ENCODE peak calls at places on chromosomes 7 and 10, in four cellular contexts. F is GM12878, D is endothelial cell of umbilical vein, A is K562. X is an unnamed sample.

GRCh38 chr7:29556405-29557195 is 7.0 kb upstream of the PRR15 start:
- DNase-seq in F (no peak), D (no peak), A (peak; percentile 7), X (no peak)

GRCh38 chr7:29494350-29494749 is 69.3 kb upstream of the PRR15 start:
- DNase-seq in F (no peak), D (peak; percentile 37), A (no peak), X (no peak)

GRCh38 chr10:61486251-61486650 is 33.1 kb upstream of the TMEM26 start:
- DNase-seq in F (no peak), D (no peak), A (no peak), X (peak; percentile 45)

GRCh38 chr10:1782841-1783240 is 45.5 kb upstream of the ADARB2 start:
- DNase-seq in F (no peak), D (no peak), A (no peak), X (no peak)

GRCh38 chr10:113646337-113647201 is 17.3 kb downstream of the NRAP start:
- DNase-seq in F (no peak), D (no peak), A (no peak), X (no peak)

GRCh38 chr10:63605568-63605967 is 84.4 kb downstream of the REEP3 start:
- DNase-seq in F (no peak), D (no peak), A (no peak), X (peak; percentile 41)

GRCh38 chr10:122464158-122464510 is 2.8 kb downstream of the HTRA1 start:
- DNase-seq in F (no peak), D (no peak), A (no peak), X (no peak)

GRCh38 chr7:105648561-105649401 is 67.5 kb upstream of the EFCAB10 start:
- DNase-seq in F (no peak), D (peak; percentile 10), A (peak; percentile 40), X (no peak)

GRCh38 chr7:68800316-68800715 is 798.0 kb upstream of the AUTS2 start:
- DNase-seq in F (no peak), D (no peak), A (no peak), X (no peak)

GRCh38 chr10:23534328-23534727 is 95.5 kb downstream of the OTUD1 start:
- DNase-seq in F (no peak), D (no peak), A (no peak), X (no peak)

GRCh38 chr10:14570800-14571199 is 203.9 kb downstream of the FAM107B start:
- DNase-seq in F (no peak), D (no peak), A (no peak), X (no peak)

GRCh38 chr10:17923728-17924127 is 28.0 kb upstream of the SLC39A12 start:
- DNase-seq in F (no peak), D (no peak), A (no peak), X (peak; percentile 95)

GRCh38 chr7:129093867-129094456 is 39.1 kb upstream of the TNPO3 start:
- DNase-seq in F (no peak), D (no peak), A (no peak), X (no peak)

GRCh38 chr10:28105561-28105960 is 106.7 kb upstream of the ODAD2 start:
- DNase-seq in F (no peak), D (no peak), A (no peak), X (no peak)

GRCh38 chr7:123972045-123972444 is 47.0 kb downstream of the SPAM1 start:
- DNase-seq in F (no peak), D (no peak), A (no peak), X (no peak)

GRCh38 chr7:5699467-5699866 is 82.0 kb downstream of the RNF216 start:
- DNase-seq in F (no peak), D (no peak), A (no peak), X (peak; percentile 42)

GRCh38 chr7:148982596-148983219 is 45.6 kb downstream of the PDIA4 start:
- DNase-seq in F (no peak), D (peak; percentile 39), A (peak; percentile 46), X (peak; percentile 53)

GRCh38 chr7:116443101-116443523 is 56.4 kb upstream of the CAV2 start:
- DNase-seq in F (no peak), D (peak; percentile 91), A (no peak), X (peak; percentile 97)

GRCh38 chr10:19853839-19854238 is 37.6 kb downstream of the PLXDC2 start:
- DNase-seq in F (no peak), D (no peak), A (no peak), X (no peak)

GRCh38 chr10:108422286-108422685 is 1257.8 kb upstream of the SORCS1 start:
- DNase-seq in F (no peak), D (no peak), A (no peak), X (no peak)

GRCh38 chr10:73859441-73860049 is 14.8 kb downstream of the CAMK2G start:
- DNase-seq in F (peak; percentile 45), D (no peak), A (peak; percentile 47), X (no peak)

GRCh38 chr7:35504365-35504764 is 190.6 kb downstream of the HERPUD2 start:
- DNase-seq in F (no peak), D (no peak), A (peak; percentile 8), X (no peak)

GRCh38 chr10:119222966-119223386 is 15.6 kb downstream of the GRK5 start:
- DNase-seq in F (no peak), D (no peak), A (no peak), X (peak; percentile 50)

GRCh38 chr10:49375611-49376010 is 20.3 kb downstream of the DRGX start:
- DNase-seq in F (no peak), D (no peak), A (no peak), X (no peak)

GRCh38 chr10:11003739-11004515 is 13.7 kb upstream of the CELF2 start:
- DNase-seq in F (no peak), D (no peak), A (no peak), X (peak; percentile 26)

GRCh38 chr7:129343099-129343700 is 91.0 kb upstream of the STRIP2 start:
- DNase-seq in F (no peak), D (peak; percentile 68), A (peak; percentile 77), X (peak; percentile 75)

GRCh38 chr7:30513762-30514161 is 9.1 kb upstream of the GGCT start:
- DNase-seq in F (no peak), D (no peak), A (no peak), X (no peak)

GRCh38 chr7:2631924-2632716 is at the start of gene TTYH3:
- DNase-seq in F (no peak), D (peak; percentile 5), A (no peak), X (no peak)
- TF ChIP-seq POLR2A in F (peak; percentile 62), D (peak; percentile 47), A (no peak), X (no peak)

GRCh38 chr10:96826438-96826837 is 5.7 kb upstream of the LCOR start:
- DNase-seq in F (no peak), D (no peak), A (no peak), X (no peak)

GRCh38 chr10:96828609-96829008 is 3.5 kb upstream of the LCOR start:
- DNase-seq in F (no peak), D (no peak), A (no peak), X (no peak)

GRCh38 chr10:96831200-96831866 is 765 bp upstream of the LCOR start:
- DNase-seq in F (no peak), D (no peak), A (no peak), X (no peak)

GRCh38 chr10:96830511-96831199 is 1.4 kb upstream of the LCOR start:
- DNase-seq in F (peak; percentile 67), D (peak; percentile 65), A (peak; percentile 84), X (peak; percentile 65)

DNA sequence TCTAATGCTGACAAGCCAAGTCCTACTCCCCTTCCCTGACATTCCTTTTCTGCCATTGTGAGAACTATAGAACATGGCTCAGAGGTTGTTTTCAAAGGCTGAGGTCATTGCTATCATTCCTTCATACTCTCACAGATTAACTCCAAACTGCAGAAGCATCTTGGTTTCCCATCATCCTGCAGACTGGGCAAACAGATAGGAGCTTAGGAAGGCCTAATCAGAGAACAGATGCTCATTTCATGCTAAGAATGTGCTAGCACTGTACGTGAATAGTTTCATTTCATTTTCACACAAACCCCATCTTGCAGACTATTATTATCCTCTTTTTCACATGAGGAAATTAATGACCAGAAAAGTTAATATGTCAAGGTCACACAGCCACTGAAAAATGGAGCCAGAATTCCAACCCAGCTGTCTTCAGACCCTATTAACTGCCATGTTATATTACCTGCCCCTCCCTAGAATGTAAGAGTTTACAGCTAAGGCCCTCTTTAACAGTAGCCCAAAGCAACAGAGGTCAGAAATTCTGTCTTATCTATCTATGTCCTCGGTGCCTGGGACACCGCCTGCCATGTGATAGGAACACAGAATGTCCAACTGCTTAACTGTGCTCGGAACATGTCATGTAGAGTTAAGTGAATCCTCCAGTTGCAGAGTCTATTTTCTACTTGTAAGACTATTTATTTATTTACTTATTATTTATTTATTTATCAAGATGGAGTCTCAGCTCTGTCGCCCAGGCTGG is 2.9 kb upstream of the LCOR start:
- DNase-seq in F (no peak), D (no peak), A (peak; percentile 79), X (no peak)
- TF ChIP-seq FOS in F (no peak), D (no peak), A (no peak), X (no peak)

GRCh38 chr7:158824028-158824427 is 5.3 kb downstream of the ESYT2 start:
- DNase-seq in F (peak; percentile 61), D (no peak), A (peak; percentile 42), X (no peak)
- TF ChIP-seq POLR2A in F (peak; percentile 57), D (no peak), A (no peak), X (no peak)

GRCh38 chr7:100602889-100603696 is 930 bp downstream of the PCOLCE start:
- DNase-seq in F (no peak), D (no peak), A (peak; percentile 74), X (peak; percentile 82)
- TF ChIP-seq FOS in F (no peak), D (no peak), A (no peak), X (no peak)

GRCh38 chr10:71213761-71214440 is 1.5 kb downstream of the UNC5B start:
- DNase-seq in F (no peak), D (peak; percentile 29), A (no peak), X (peak; percentile 80)
- TF ChIP-seq POLR2A in F (no peak), D (no peak), A (no peak), X (no peak)

GRCh38 chr10:101704306-101704705 is 9.3 kb upstream of the FBXW4 start:
- DNase-seq in F (no peak), D (no peak), A (no peak), X (no peak)
- TF ChIP-seq FOS in F (no peak), D (no peak), A (no peak), X (no peak)

GRCh38 chr7:101218236-101219130 is 518 bp downstream of the ZNHIT1 start:
- DNase-seq in F (no peak), D (no peak), A (no peak), X (peak; percentile 7)

GRCh38 chr7:101216001-101216859 is 1.2 kb downstream of the PLOD3 start:
- DNase-seq in F (no peak), D (no peak), A (peak; percentile 45), X (peak; percentile 14)

GRCh38 chr7:101220295-101220694 is 2.3 kb downstream of the ZNHIT1 start:
- DNase-seq in F (no peak), D (no peak), A (no peak), X (no peak)

GRCh38 chr7:101216860-101217387 is 457 bp downstream of the PLOD3 start:
- DNase-seq in F (no peak), D (peak; percentile 21), A (no peak), X (no peak)

GRCh38 chr7:101217388-101218235 is at the start of the genes PLOD3 and ZNHIT1:
- DNase-seq in F (peak; percentile 96), D (peak; percentile 98), A (peak; percentile 100), X (peak; percentile 97)
- TF ChIP-seq POLR2A in F (peak; percentile 59), D (peak; percentile 87), A (peak; percentile 77), X (peak; percentile 64)

X was measured in IMR-90.